ENCODE peak calls at places on chromosomes 3 and 15, in seven cellular contexts. R is HFF-Myc, T is COR-L47, D is uterus, X is SHP77 treated with DMSO at 0.1 percent for 48 hours, G is astrocyte of the spinal cord, U is SW480. M is an unnamed sample.

GRCh38 chr15:75153565-75154248 is 48.0 kb upstream of the C15orf39 start:
- DNase-seq in R (no peak), T (no peak), D (no peak), X (no peak), G (no peak), U (no peak), M (no peak)

GRCh38 chr3:170257145-170257544 is 34.9 kb downstream of the PRKCI start:
- DNase-seq in R (no peak), T (no peak), D (no peak), X (no peak), G (no peak), U (no peak), M (no peak)

GRCh38 chr15:75058127-75058905 is 34.9 kb downstream of the PPCDC start:
- DNase-seq in R (no peak), T (no peak), D (no peak), X (no peak), G (no peak), U (peak; percentile 34), M (peak; percentile 64)

GRCh38 chr3:53713626-53714025 is 132.6 kb downstream of the CHDH start:
- DNase-seq in R (no peak), T (no peak), D (no peak), X (no peak), G (no peak), U (no peak), M (no peak)

GRCh38 chr15:49521802-49522201 is 98.8 kb downstream of the FGF7 start:
- DNase-seq in R (no peak), T (no peak), D (no peak), X (no peak), G (no peak), U (no peak), M (no peak)

GRCh38 chr3:171306631-171307030 is 153.6 kb downstream of the TNIK start:
- DNase-seq in R (no peak), T (no peak), D (peak; percentile 82), X (no peak), G (peak; percentile 99), U (peak; percentile 8), M (peak; percentile 99)

GRCh38 chr3:32238816-32239637 is 547 bp downstream of the CMTM8 start:
- DNase-seq in R (no peak), T (no peak), D (peak; percentile 22), X (no peak), G (peak; percentile 38), U (peak; percentile 70), M (peak; percentile 39)

GRCh38 chr15:99211926-99212325 is 37.5 kb downstream of the TTC23 start:
- DNase-seq in R (no peak), T (no peak), D (no peak), X (no peak), G (no peak), U (no peak), M (peak; percentile 61)

GRCh38 chr3:149417727-149418126 is 40.3 kb upstream of the TM4SF1 start:
- DNase-seq in R (no peak), T (no peak), D (no peak), X (no peak), G (no peak), U (no peak), M (no peak)

GRCh38 chr15:39593071-39594055 is 12.5 kb downstream of the THBS1 start:
- DNase-seq in R (no peak), T (no peak), D (no peak), X (no peak), G (peak; percentile 12), U (no peak), M (no peak)

GRCh38 chr3:115423170-115423569 is 200.1 kb upstream of the GAP43 start:
- DNase-seq in R (no peak), T (no peak), D (no peak), X (no peak), G (no peak), U (no peak), M (no peak)

GRCh38 chr3:193826126-193826795 is 233.3 kb downstream of the OPA1 start:
- DNase-seq in R (no peak), T (peak; percentile 29), D (no peak), X (peak; percentile 16), G (peak; percentile 86), U (no peak), M (peak; percentile 77)

GRCh38 chr15:77064539-77065308 is 6.2 kb downstream of the TSPAN3 start:
- DNase-seq in R (no peak), T (no peak), D (no peak), X (no peak), G (peak; percentile 51), U (no peak), M (peak; percentile 77)

GRCh38 chr3:170714151-170714550 is 128.3 kb upstream of the SLC7A14 start:
- DNase-seq in R (no peak), T (no peak), D (no peak), X (no peak), G (peak; percentile 82), U (no peak), M (no peak)